ENCODE peak calls at places on chromosomes 12 and 14, in seven cellular contexts. C is psoas muscle; Z is A549; M is heart right ventricle; O is CD4-positive, alpha-beta T cell; G is uterus; I is left lung. K is an unnamed sample. For H3K9me3, the result is how much of the 10 kb centered on the place peaks cover.

GRCh38 chr12:62737615-62738014 is 197.3 kb downstream of the PPM1H start:
- DNase-seq in Z (no peak), G (no peak), I (no peak), O (no peak), M (no peak), C (no peak), K (no peak)

GRCh38 chr14:104595911-104596450 is 8.6 kb downstream of the TMEM179 start:
- DNase-seq in M (no peak), I (no peak), G (no peak), C (peak), Z (no peak), O (no peak), K (no peak)

GRCh38 chr14:90302529-90303303 is 29.0 kb downstream of the NRDE2 start:
- DNase-seq in G (no peak), O (no peak), I (no peak), C (no peak), Z (no peak), M (no peak), K (no peak)

GRCh38 chr12:77054856-77055255 is 10.5 kb downstream of the E2F7 start:
- DNase-seq in C (no peak), I (no peak), Z (no peak), M (no peak), G (no peak), O (no peak), K (no peak)

GRCh38 chr14:89507521-89507920 is 90.5 kb upstream of the FOXN3 start:
- DNase-seq in O (no peak), Z (peak), I (no peak), M (no peak), C (no peak), G (no peak), K (no peak)

GRCh38 chr12:30485230-30485890 is 210.3 kb downstream of the IPO8 start:
- DNase-seq in Z (no peak), C (no peak), M (no peak), G (no peak), I (no peak), O (no peak), K (no peak)

GRCh38 chr12:26740991-26741390 is 92.0 kb downstream of the ITPR2 start:
- DNase-seq in Z (no peak), I (no peak), O (no peak), C (no peak), G (no peak), M (no peak), K (no peak)

GRCh38 chr14:93317836-93318807 is 14.7 kb downstream of the BTBD7 start:
- DNase-seq in G (no peak), I (no peak), Z (peak), O (no peak), C (no peak), M (no peak), K (no peak)

GRCh38 chr12:5083955-5084849 is 40.5 kb downstream of the KCNA5 start:
- DNase-seq in O (no peak), Z (peak), G (no peak), M (no peak), I (no peak), C (no peak), K (no peak)

GRCh38 chr12:59928416-59928815 is 332.6 kb downstream of the SLC16A7 start:
- DNase-seq in M (no peak), Z (no peak), C (no peak), G (no peak), O (no peak), I (no peak), K (no peak)

GRCh38 chr12:93766802-93767523 is 89.8 kb downstream of the CRADD start:
- DNase-seq in C (no peak), O (peak), Z (peak), G (no peak), M (no peak), I (no peak), K (no peak)

GRCh38 chr12:49750027-49750977 is 8.9 kb downstream of the TMBIM6 start:
- DNase-seq in I (no peak), Z (peak), O (peak), C (no peak), G (no peak), M (no peak), K (no peak)

GRCh38 chr14:53411110-53411509 is 258.0 kb upstream of the DDHD1 start:
- DNase-seq in I (no peak), M (no peak), Z (no peak), C (no peak), O (no peak), G (no peak), K (no peak)

GRCh38 chr14:103516426-103517171 is 6.0 kb downstream of the CKB start:
- DNase-seq in C (no peak), M (no peak), I (no peak), O (no peak), Z (no peak), G (no peak), K (no peak)

GRCh38 chr12:4242595-4242994 is 31.0 kb upstream of the CCND2 start:
- DNase-seq in I (no peak), C (no peak), M (no peak), Z (no peak), O (no peak), G (no peak), K (no peak)

GRCh38 chr12:20885116-20885515 is 74.6 kb downstream of the SLCO1B3 start:
- DNase-seq in G (no peak), Z (peak), C (no peak), M (no peak), I (no peak), O (no peak), K (no peak)

GRCh38 chr14:75427126-75427481 is 718 bp upstream of the JDP2 start:
- DNase-seq in O (no peak), C (no peak), M (peak), I (peak), G (no peak), Z (no peak), K (no peak)

GRCh38 chr12:108856170-108856427 is 1.3 kb downstream of the SSH1 start:
- DNase-seq in O (no peak), C (no peak), M (no peak), I (no peak), G (no peak), Z (peak), K (no peak)

GRCh38 chr12:130026608-130027176 is 122.9 kb upstream of the TMEM132D start:
- DNase-seq in O (peak), G (no peak), I (no peak), M (no peak), C (no peak), Z (peak), K (no peak)

GRCh38 chr12:4161718-4162117 is 111.8 kb upstream of the CCND2 start:
- DNase-seq in O (no peak), C (no peak), G (no peak), Z (no peak), I (no peak), M (no peak), K (no peak)

GRCh38 chr14:56002876-56003625 is 115.2 kb upstream of the PELI2 start:
- DNase-seq in G (no peak), I (no peak), Z (no peak), O (peak), M (no peak), C (no peak), K (no peak)

GRCh38 chr14:56002316-56002715 is 115.9 kb upstream of the PELI2 start:
- DNase-seq in M (no peak), C (no peak), O (no peak), G (no peak), Z (peak), I (no peak), K (no peak)

GRCh38 chr14:56005580-56006053 is 112.6 kb upstream of the PELI2 start:
- DNase-seq in G (no peak), C (no peak), O (no peak), Z (no peak), I (no peak), M (no peak), K (no peak)

GRCh38 chr14:56004807-56005579 is 113.2 kb upstream of the PELI2 start:
- DNase-seq in I (peak), O (no peak), Z (peak), C (no peak), M (no peak), G (peak), K (peak)

DNA sequence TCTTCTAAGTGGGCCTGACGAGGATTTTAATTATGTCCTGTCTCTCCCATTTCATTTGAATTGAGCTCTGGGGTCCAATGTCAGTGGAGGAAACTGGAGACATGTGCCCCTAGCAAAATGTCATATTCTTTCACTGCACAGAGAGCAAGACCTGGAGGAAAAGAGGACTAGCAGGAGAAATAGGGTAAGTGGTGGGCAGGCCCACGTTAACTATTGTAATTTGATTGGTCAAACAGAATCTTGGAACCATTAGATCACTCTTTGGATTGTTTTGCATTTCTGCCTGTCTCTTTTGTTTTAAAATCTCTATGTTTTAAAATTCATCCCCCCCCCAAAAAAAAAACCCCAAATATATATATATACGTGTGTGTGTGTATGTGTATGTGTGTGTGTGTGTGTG is 113.9 kb upstream of the PELI2 start:
- DNase-seq in I (no peak), C (no peak), G (no peak), O (no peak), Z (no peak), M (no peak), K (no peak)
- H3K27ac ChIP-seq in I (no peak), C (no peak), G (peak), O (no peak), Z (no peak), M (peak), K (peak)

GRCh38 chr12:133107121-133107520 is 23.0 kb downstream of the ZNF891 start:
- DNase-seq in Z (no peak), M (no peak), O (no peak), G (no peak), I (no peak), C (no peak), K (no peak)
- H3K9me3 ChIP-seq in Z (half or more), M (half or more), O (half or more), G (under half), I (half or more), C (half or more), K (half or more)

DNA sequence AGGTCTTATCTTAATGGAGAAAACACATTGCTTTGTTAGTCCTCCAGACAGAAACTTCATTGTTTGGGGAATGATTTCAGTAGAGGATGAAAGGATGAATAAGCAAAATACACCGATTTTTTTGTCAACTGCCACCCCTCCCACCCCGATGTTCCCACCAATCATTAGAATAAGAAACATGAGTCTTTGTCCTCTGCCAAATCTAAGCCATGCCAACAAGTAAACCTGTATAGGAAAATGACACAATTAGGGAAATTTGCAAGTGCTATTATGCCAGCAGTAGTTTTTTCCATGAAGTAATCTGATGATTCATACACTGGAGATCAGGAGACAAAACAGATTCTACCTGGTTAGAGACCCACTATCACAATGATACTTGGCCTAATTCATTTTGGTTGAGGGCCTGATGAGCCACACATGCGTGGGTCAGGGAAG is 35.9 kb downstream of the FLRT2 start:
- DNase-seq in Z (no peak), O (no peak), C (no peak), G (no peak), M (no peak), I (no peak), K (no peak)
- H3K27ac ChIP-seq in Z (no peak), O (no peak), C (no peak), G (peak), M (no peak), I (no peak), K (peak)

DNA sequence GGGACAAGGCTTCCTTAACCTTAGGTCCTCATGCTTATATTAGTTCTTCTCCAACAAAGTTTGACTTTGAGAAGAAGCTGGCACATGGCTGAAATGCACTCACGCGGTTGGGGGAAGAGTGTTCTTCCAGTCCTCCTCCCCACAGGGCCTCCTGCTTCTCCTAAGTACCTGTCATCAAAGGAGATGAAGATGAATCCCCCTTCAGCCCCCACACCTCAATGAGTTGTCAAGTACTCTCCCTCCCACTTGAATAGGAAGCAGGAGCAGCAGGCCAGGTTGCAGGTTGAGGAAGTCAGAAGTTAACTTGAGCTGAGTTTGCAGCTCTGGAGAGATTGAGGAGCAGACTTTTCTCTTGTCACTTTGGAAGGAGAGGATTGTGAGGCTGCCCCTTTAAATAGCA is 2.9 kb upstream of the PDE1B start:
- DNase-seq in M (no peak), C (no peak), O (no peak), G (no peak), Z (no peak), I (no peak), K (no peak)
- H3K9me3 ChIP-seq in M (under half), C (under half), O (under half), G (under half), Z (under half), I (under half), K (under half)

DNA sequence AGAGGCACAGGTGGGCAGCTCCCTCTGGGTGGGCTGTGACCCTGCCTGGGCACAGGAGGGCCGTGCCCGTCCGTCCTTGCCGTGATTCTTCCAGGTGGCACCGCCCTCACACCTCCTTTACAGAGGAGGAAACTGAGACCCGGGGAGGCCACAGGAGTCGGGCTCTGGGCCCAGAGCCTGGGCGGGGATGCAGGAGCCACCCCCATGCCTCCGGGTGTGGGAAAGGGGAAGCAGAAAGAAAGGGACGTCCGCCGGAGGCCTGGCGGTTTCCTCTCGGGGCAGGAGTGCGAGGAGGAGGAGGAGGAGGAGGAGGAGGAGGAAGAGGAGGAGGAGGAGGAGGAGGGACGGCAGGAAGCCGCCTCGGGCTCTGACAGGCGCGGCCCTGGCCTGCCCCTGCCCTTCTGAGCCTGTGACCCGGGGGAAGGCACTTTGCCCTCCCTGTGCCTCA is 23.0 kb downstream of the SH2B3 start:
- DNase-seq in O (no peak), M (peak), G (no peak), C (no peak), Z (no peak), I (peak), K (no peak)
- H3K27ac ChIP-seq in O (peak), M (peak), G (peak), C (peak), Z (no peak), I (peak), K (peak)